ENCODE peak calls at places on chromosomes 12 and 14, in seven cellular contexts. One of them, this sample, is unnamed.

GRCh38 chr12:27864521-27864920 is 84.5 kb upstream of the MANSC4 start:
- DNase-seq in WTC11: no peak
- DNase-seq in AG09319: no peak
- DNase-seq in fibroblast of the aortic adventitia: no peak
- DNase-seq in AG04450: no peak
- DNase-seq in AG04449: no peak
- DNase-seq in uterus: no peak
- DNase-seq in this sample: no peak

GRCh38 chr14:68349900-68350323 is 443.0 kb downstream of the ZFP36L1 start:
- DNase-seq in WTC11: no peak
- DNase-seq in AG09319: no peak
- DNase-seq in fibroblast of the aortic adventitia: peak
- DNase-seq in AG04450: peak
- DNase-seq in AG04449: peak
- DNase-seq in uterus: no peak
- DNase-seq in this sample: no peak

GRCh38 chr12:65592416-65592815 is 231.9 kb upstream of the HMGA2 start:
- DNase-seq in WTC11: no peak
- DNase-seq in AG09319: no peak
- DNase-seq in fibroblast of the aortic adventitia: no peak
- DNase-seq in AG04450: no peak
- DNase-seq in AG04449: no peak
- DNase-seq in uterus: no peak
- DNase-seq in this sample: no peak

GRCh38 chr12:73612571-73612970 is 925.1 kb upstream of the ATXN7L3B start:
- DNase-seq in WTC11: no peak
- DNase-seq in AG09319: no peak
- DNase-seq in fibroblast of the aortic adventitia: no peak
- DNase-seq in AG04450: no peak
- DNase-seq in AG04449: no peak
- DNase-seq in uterus: no peak
- DNase-seq in this sample: no peak

GRCh38 chr12:93804392-93805179 is 127.4 kb downstream of the CRADD start:
- DNase-seq in WTC11: no peak
- DNase-seq in AG09319: no peak
- DNase-seq in fibroblast of the aortic adventitia: no peak
- DNase-seq in AG04450: no peak
- DNase-seq in AG04449: no peak
- DNase-seq in uterus: no peak
- DNase-seq in this sample: no peak

GRCh38 chr12:116358850-116359761 is 81.6 kb upstream of the MED13L start:
- DNase-seq in WTC11: peak
- DNase-seq in AG09319: peak
- DNase-seq in fibroblast of the aortic adventitia: peak
- DNase-seq in AG04450: peak
- DNase-seq in AG04449: no peak
- DNase-seq in uterus: peak
- DNase-seq in this sample: peak

GRCh38 chr12:92899388-92900001 is 29.6 kb downstream of the EEA1 start:
- DNase-seq in WTC11: no peak
- DNase-seq in AG09319: peak
- DNase-seq in fibroblast of the aortic adventitia: peak
- DNase-seq in AG04450: peak
- DNase-seq in AG04449: peak
- DNase-seq in uterus: peak
- DNase-seq in this sample: no peak

GRCh38 chr12:32515137-32515860 is 115.9 kb downstream of the FGD4 start:
- DNase-seq in WTC11: no peak
- DNase-seq in AG09319: no peak
- DNase-seq in fibroblast of the aortic adventitia: no peak
- DNase-seq in AG04450: no peak
- DNase-seq in AG04449: no peak
- DNase-seq in uterus: no peak
- DNase-seq in this sample: no peak

GRCh38 chr12:51189790-51190355 is 16.9 kb upstream of the TFCP2 start:
- DNase-seq in WTC11: no peak
- DNase-seq in AG09319: no peak
- DNase-seq in fibroblast of the aortic adventitia: no peak
- DNase-seq in AG04450: no peak
- DNase-seq in AG04449: no peak
- DNase-seq in uterus: no peak
- DNase-seq in this sample: no peak

GRCh38 chr14:88706425-88706824 is 86.3 kb downstream of the EML5 start:
- DNase-seq in WTC11: no peak
- DNase-seq in AG09319: no peak
- DNase-seq in fibroblast of the aortic adventitia: peak
- DNase-seq in AG04450: no peak
- DNase-seq in AG04449: peak
- DNase-seq in uterus: no peak
- DNase-seq in this sample: no peak

GRCh38 chr14:77908847-77909246 is 108.9 kb downstream of the ADCK1 start:
- DNase-seq in WTC11: no peak
- DNase-seq in AG09319: no peak
- DNase-seq in fibroblast of the aortic adventitia: no peak
- DNase-seq in AG04450: no peak
- DNase-seq in AG04449: no peak
- DNase-seq in uterus: no peak
- DNase-seq in this sample: no peak

GRCh38 chr12:91139981-91140659 is 28.8 kb upstream of the LUM start:
- DNase-seq in WTC11: no peak
- DNase-seq in AG09319: peak
- DNase-seq in fibroblast of the aortic adventitia: peak
- DNase-seq in AG04450: peak
- DNase-seq in AG04449: peak
- DNase-seq in uterus: no peak
- DNase-seq in this sample: no peak

GRCh38 chr12:75735853-75736252 is 224.4 kb upstream of the KRR1 start:
- DNase-seq in WTC11: no peak
- DNase-seq in AG09319: no peak
- DNase-seq in fibroblast of the aortic adventitia: peak
- DNase-seq in AG04450: no peak
- DNase-seq in AG04449: no peak
- DNase-seq in uterus: no peak
- DNase-seq in this sample: no peak

GRCh38 chr14:72616294-72616693 is 277.6 kb downstream of the DPF3 start:
- DNase-seq in WTC11: no peak
- DNase-seq in AG09319: peak
- DNase-seq in fibroblast of the aortic adventitia: peak
- DNase-seq in AG04450: peak
- DNase-seq in AG04449: no peak
- DNase-seq in uterus: no peak
- DNase-seq in this sample: no peak

GRCh38 chr14:67641902-67642749 is 22.4 kb downstream of the ARG2 start:
- DNase-seq in WTC11: no peak
- DNase-seq in AG09319: no peak
- DNase-seq in fibroblast of the aortic adventitia: no peak
- DNase-seq in AG04450: no peak
- DNase-seq in AG04449: no peak
- DNase-seq in uterus: no peak
- DNase-seq in this sample: no peak

GRCh38 chr12:115419145-115419646 is 735.2 kb upstream of the TBX3 start:
- DNase-seq in WTC11: no peak
- DNase-seq in AG09319: no peak
- DNase-seq in fibroblast of the aortic adventitia: no peak
- DNase-seq in AG04450: no peak
- DNase-seq in AG04449: no peak
- DNase-seq in uterus: no peak
- DNase-seq in this sample: no peak

GRCh38 chr14:90194706-90195105 is 61.6 kb upstream of the PSMC1 start:
- DNase-seq in WTC11: no peak
- DNase-seq in AG09319: no peak
- DNase-seq in fibroblast of the aortic adventitia: no peak
- DNase-seq in AG04450: no peak
- DNase-seq in AG04449: no peak
- DNase-seq in uterus: no peak
- DNase-seq in this sample: no peak

GRCh38 chr12:93015970-93016751 is 87.1 kb upstream of the EEA1 start:
- DNase-seq in WTC11: no peak
- DNase-seq in AG09319: no peak
- DNase-seq in fibroblast of the aortic adventitia: no peak
- DNase-seq in AG04450: no peak
- DNase-seq in AG04449: no peak
- DNase-seq in uterus: no peak
- DNase-seq in this sample: no peak

GRCh38 chr14:34749408-34749807 is 35.0 kb upstream of the CFL2 start:
- DNase-seq in WTC11: no peak
- DNase-seq in AG09319: no peak
- DNase-seq in fibroblast of the aortic adventitia: no peak
- DNase-seq in AG04450: no peak
- DNase-seq in AG04449: no peak
- DNase-seq in uterus: no peak
- DNase-seq in this sample: no peak
- TF ChIP-seq CTCF in WTC11: no peak
- TF ChIP-seq CTCF in AG09319: no peak
- TF ChIP-seq CTCF in fibroblast of the aortic adventitia: no peak
- TF ChIP-seq CTCF in AG04450: no peak
- TF ChIP-seq CTCF in AG04449: no peak
- TF ChIP-seq CTCF in uterus: no peak
- TF ChIP-seq CTCF in this sample: no peak

GRCh38 chr12:45590646-45591045 is 138.9 kb upstream of the ARID2 start:
- DNase-seq in WTC11: no peak
- DNase-seq in AG09319: no peak
- DNase-seq in fibroblast of the aortic adventitia: no peak
- DNase-seq in AG04450: no peak
- DNase-seq in AG04449: no peak
- DNase-seq in uterus: no peak
- DNase-seq in this sample: no peak
- TF ChIP-seq CTCF in WTC11: no peak
- TF ChIP-seq CTCF in AG09319: no peak
- TF ChIP-seq CTCF in fibroblast of the aortic adventitia: no peak
- TF ChIP-seq CTCF in AG04450: no peak
- TF ChIP-seq CTCF in AG04449: no peak
- TF ChIP-seq CTCF in uterus: no peak
- TF ChIP-seq CTCF in this sample: no peak

GRCh38 chr12:58745348-58746125 is 174.8 kb downstream of the LRIG3 start:
- DNase-seq in WTC11: no peak
- DNase-seq in AG09319: no peak
- DNase-seq in fibroblast of the aortic adventitia: peak
- DNase-seq in AG04450: no peak
- DNase-seq in AG04449: no peak
- DNase-seq in uterus: no peak
- DNase-seq in this sample: no peak

DNA sequence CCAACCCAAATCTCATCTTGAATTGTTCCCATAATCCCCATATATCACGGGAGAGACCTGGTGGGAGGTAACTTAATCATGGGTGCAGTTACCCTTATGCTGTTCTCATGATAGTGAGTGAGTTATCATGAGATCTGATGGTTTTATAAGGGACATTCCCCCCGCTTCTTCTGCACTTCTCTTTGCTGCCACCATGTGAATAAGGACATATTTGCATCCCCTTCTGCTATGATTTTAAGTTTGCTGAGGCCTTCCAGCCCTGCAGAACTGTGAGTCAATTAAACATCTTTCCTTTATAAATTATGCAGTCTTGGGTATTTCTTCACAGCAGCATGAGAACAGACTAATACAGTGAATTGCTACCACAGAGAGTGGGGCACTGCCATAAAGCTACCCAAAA is 179.1 kb downstream of the LRIG3 start:
- DNase-seq in WTC11: no peak
- DNase-seq in AG09319: no peak
- DNase-seq in fibroblast of the aortic adventitia: no peak
- DNase-seq in AG04450: no peak
- DNase-seq in AG04449: no peak
- DNase-seq in uterus: no peak
- DNase-seq in this sample: no peak
- TF ChIP-seq CTCF in WTC11: no peak
- TF ChIP-seq CTCF in AG09319: no peak
- TF ChIP-seq CTCF in fibroblast of the aortic adventitia: no peak
- TF ChIP-seq CTCF in AG04450: no peak
- TF ChIP-seq CTCF in AG04449: no peak
- TF ChIP-seq CTCF in uterus: no peak
- TF ChIP-seq CTCF in this sample: no peak

GRCh38 chr14:33918256-33918655 is 32.6 kb downstream of the EGLN3 start:
- DNase-seq in WTC11: no peak
- DNase-seq in AG09319: no peak
- DNase-seq in fibroblast of the aortic adventitia: no peak
- DNase-seq in AG04450: no peak
- DNase-seq in AG04449: no peak
- DNase-seq in uterus: no peak
- DNase-seq in this sample: no peak
- TF ChIP-seq CTCF in WTC11: no peak
- TF ChIP-seq CTCF in AG09319: no peak
- TF ChIP-seq CTCF in fibroblast of the aortic adventitia: no peak
- TF ChIP-seq CTCF in AG04450: no peak
- TF ChIP-seq CTCF in AG04449: no peak
- TF ChIP-seq CTCF in uterus: no peak
- TF ChIP-seq CTCF in this sample: no peak

DNA sequence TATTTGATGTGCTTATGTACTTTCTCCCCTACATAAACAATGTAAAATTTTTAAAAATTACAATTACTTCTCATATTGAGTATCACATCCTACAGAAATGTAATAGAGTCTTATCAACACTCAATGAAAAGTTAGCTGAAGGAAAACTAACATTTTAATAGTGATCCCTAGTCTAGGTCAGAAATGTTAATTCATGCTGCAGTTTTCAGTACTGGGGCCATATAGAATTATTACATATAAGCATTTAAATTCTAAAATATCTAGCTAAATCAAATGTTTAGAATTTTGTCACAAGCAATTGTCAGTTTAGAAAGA is 37.8 kb downstream of the SLC6A15 start:
- DNase-seq in WTC11: no peak
- DNase-seq in AG09319: no peak
- DNase-seq in fibroblast of the aortic adventitia: no peak
- DNase-seq in AG04450: no peak
- DNase-seq in AG04449: no peak
- DNase-seq in uterus: no peak
- DNase-seq in this sample: no peak
- TF ChIP-seq CTCF in WTC11: no peak
- TF ChIP-seq CTCF in AG09319: no peak
- TF ChIP-seq CTCF in fibroblast of the aortic adventitia: no peak
- TF ChIP-seq CTCF in AG04450: no peak
- TF ChIP-seq CTCF in AG04449: no peak
- TF ChIP-seq CTCF in uterus: no peak
- TF ChIP-seq CTCF in this sample: no peak

GRCh38 chr14:94722397-94722796 is 47.5 kb downstream of the GSC start:
- DNase-seq in WTC11: no peak
- DNase-seq in AG09319: no peak
- DNase-seq in fibroblast of the aortic adventitia: no peak
- DNase-seq in AG04450: no peak
- DNase-seq in AG04449: no peak
- DNase-seq in uterus: no peak
- DNase-seq in this sample: no peak
- TF ChIP-seq CTCF in WTC11: no peak
- TF ChIP-seq CTCF in AG09319: no peak
- TF ChIP-seq CTCF in fibroblast of the aortic adventitia: no peak
- TF ChIP-seq CTCF in AG04450: no peak
- TF ChIP-seq CTCF in AG04449: no peak
- TF ChIP-seq CTCF in uterus: no peak
- TF ChIP-seq CTCF in this sample: no peak